ENCODE peak calls at places on chromosome 2, in seven cellular contexts. W, P, Z, X, J, Q and F are unnamed samples.

GRCh38 chr2:241680827-241681599 is 5.6 kb downstream of the DTYMK start:
- DNase-seq in W (no peak), P (no peak), Z (no peak), X (no peak), J (peak; percentile 82), Q (no peak), F (no peak)

GRCh38 chr2:9249036-9249800 is 42.6 kb downstream of the ASAP2 start:
- DNase-seq in W (no peak), P (no peak), Z (no peak), X (no peak), J (no peak), Q (no peak), F (no peak)

GRCh38 chr2:68774569-68775271 is 40.1 kb downstream of the ARHGAP25 start:
- DNase-seq in W (peak; percentile 40), P (no peak), Z (peak; percentile 46), X (peak; percentile 66), J (no peak), Q (no peak), F (no peak)

GRCh38 chr2:54568876-54569298 is 112.8 kb downstream of the SPTBN1 start:
- DNase-seq in W (no peak), P (no peak), Z (no peak), X (no peak), J (no peak), Q (no peak), F (no peak)

GRCh38 chr2:88127888-88128653 is at the start of gene FABP1:
- DNase-seq in W (no peak), P (no peak), Z (no peak), X (no peak), J (no peak), Q (no peak), F (peak; percentile 42)

GRCh38 chr2:227576110-227576509 is 22.6 kb upstream of the SCYGR2 start:
- DNase-seq in W (no peak), P (no peak), Z (no peak), X (no peak), J (no peak), Q (no peak), F (no peak)

GRCh38 chr2:68643011-68643873 is at the start of gene PROKR1:
- DNase-seq in W (no peak), P (peak; percentile 57), Z (no peak), X (no peak), J (no peak), Q (no peak), F (peak; percentile 46)

GRCh38 chr2:35784777-35785176 is 570.8 kb upstream of the CRIM1 start:
- DNase-seq in W (no peak), P (no peak), Z (no peak), X (no peak), J (no peak), Q (no peak), F (no peak)

GRCh38 chr2:133633851-133634250 is 65.6 kb upstream of the NCKAP5 start:
- DNase-seq in W (no peak), P (no peak), Z (no peak), X (no peak), J (no peak), Q (no peak), F (no peak)

GRCh38 chr2:232085179-232085578 is 123.7 kb downstream of the DIS3L2 start:
- DNase-seq in W (no peak), P (peak; percentile 17), Z (no peak), X (no peak), J (no peak), Q (no peak), F (no peak)

GRCh38 chr2:101790416-101790815 is 92.9 kb downstream of the MAP4K4 start:
- DNase-seq in W (no peak), P (no peak), Z (no peak), X (no peak), J (no peak), Q (no peak), F (no peak)

GRCh38 chr2:189685540-189686229 is 11.2 kb downstream of the ANKAR start:
- DNase-seq in W (no peak), P (no peak), Z (no peak), X (no peak), J (no peak), Q (no peak), F (no peak)

GRCh38 chr2:100207411-100207885 is 65.1 kb upstream of the AFF3 start:
- DNase-seq in W (no peak), P (no peak), Z (no peak), X (no peak), J (no peak), Q (no peak), F (no peak)

GRCh38 chr2:68471385-68471784 is 4.0 kb downstream of the APLF start:
- DNase-seq in W (no peak), P (no peak), Z (no peak), X (no peak), J (no peak), Q (no peak), F (no peak)